ENCODE peak calls at places on chromosomes 2 and 18, in eight cellular contexts. W, Y, J, M, P, K, I and C are unnamed samples.

GRCh38 chr18:35511833-35512232 is 14.1 kb upstream of the INO80C start:
- DNase-seq in W (peak; percentile 6), Y (no peak), J (no peak), M (no peak), P (no peak), K (no peak), I (no peak), C (no peak)

GRCh38 chr2:196431957-196432356 is 207.6 kb upstream of the CCDC150 start:
- DNase-seq in W (peak; percentile 32), Y (no peak), J (no peak), M (peak; percentile 34), P (no peak), K (no peak), I (no peak), C (no peak)

GRCh38 chr2:218077464-218078216 is 8.6 kb downstream of the RUFY4 start:
- DNase-seq in W (no peak), Y (no peak), J (no peak), M (no peak), P (no peak), K (no peak), I (no peak), C (no peak)

GRCh38 chr2:138707424-138708074 is 72.6 kb downstream of the NXPH2 start:
- DNase-seq in W (no peak), Y (no peak), J (no peak), M (peak; percentile 96), P (peak; percentile 12), K (no peak), I (peak; percentile 7), C (peak; percentile 61)

GRCh38 chr2:10145519-10146357 is 23.2 kb downstream of the RRM2 start:
- DNase-seq in W (no peak), Y (no peak), J (no peak), M (no peak), P (no peak), K (no peak), I (no peak), C (no peak)

GRCh38 chr2:25557179-25558036 is 116.0 kb downstream of the DTNB start:
- DNase-seq in W (no peak), Y (no peak), J (no peak), M (no peak), P (no peak), K (no peak), I (no peak), C (no peak)

GRCh38 chr2:174784316-174784715 is 20.0 kb upstream of the CHRNA1 start:
- DNase-seq in W (no peak), Y (no peak), J (no peak), M (no peak), P (no peak), K (no peak), I (no peak), C (no peak)

GRCh38 chr2:189163889-189164288 is 15.7 kb downstream of the COL5A2 start:
- DNase-seq in W (no peak), Y (no peak), J (no peak), M (peak; percentile 63), P (peak; percentile 78), K (no peak), I (peak; percentile 49), C (no peak)

GRCh38 chr2:216911886-216912285 is 52.0 kb upstream of the TNP1 start:
- DNase-seq in W (no peak), Y (no peak), J (no peak), M (no peak), P (no peak), K (no peak), I (peak; percentile 11), C (no peak)

GRCh38 chr2:113757059-113757657 is 716 bp upstream of the SLC35F5 start:
- DNase-seq in W (no peak), Y (peak; percentile 45), J (no peak), M (no peak), P (no peak), K (peak; percentile 22), I (no peak), C (no peak)

GRCh38 chr2:176390276-176390675 is 121.0 kb downstream of the MTX2 start:
- DNase-seq in W (no peak), Y (no peak), J (no peak), M (no peak), P (no peak), K (no peak), I (no peak), C (no peak)

GRCh38 chr2:207600211-207600610 is 25.0 kb downstream of the METTL21A start:
- DNase-seq in W (no peak), Y (no peak), J (no peak), M (no peak), P (no peak), K (no peak), I (no peak), C (no peak)

GRCh38 chr18:31513189-31513907 is 15.4 kb downstream of the DSG2 start:
- DNase-seq in W (no peak), Y (no peak), J (no peak), M (peak; percentile 21), P (peak; percentile 73), K (no peak), I (no peak), C (peak; percentile 2)

GRCh38 chr2:180735799-180736198 is 244.6 kb upstream of the UBE2E3 start:
- DNase-seq in W (no peak), Y (no peak), J (no peak), M (no peak), P (no peak), K (no peak), I (no peak), C (no peak)

GRCh38 chr2:180734382-180734781 is 246.0 kb upstream of the UBE2E3 start:
- DNase-seq in W (no peak), Y (no peak), J (no peak), M (no peak), P (no peak), K (no peak), I (no peak), C (no peak)

GRCh38 chr2:180730976-180731375 is 249.4 kb upstream of the UBE2E3 start:
- DNase-seq in W (no peak), Y (no peak), J (no peak), M (peak; percentile 50), P (no peak), K (no peak), I (no peak), C (no peak)

GRCh38 chr2:180732337-180732736 is 248.1 kb upstream of the UBE2E3 start:
- DNase-seq in W (no peak), Y (peak; percentile 45), J (no peak), M (no peak), P (no peak), K (no peak), I (no peak), C (no peak)

GRCh38 chr2:180733330-180733729 is 247.1 kb upstream of the UBE2E3 start:
- DNase-seq in W (no peak), Y (no peak), J (no peak), M (no peak), P (no peak), K (no peak), I (no peak), C (no peak)
- TF ChIP-seq CTCF in W (no peak), Y (no peak), J (no peak), M (no peak), P (no peak), K (no peak), I (no peak), C (no peak)

GRCh38 chr18:49443837-49444236 is 16.6 kb downstream of the DYM start:
- DNase-seq in W (no peak), Y (no peak), J (no peak), M (no peak), P (no peak), K (no peak), I (no peak), C (no peak)
- H3K4me3 ChIP-seq in W (no peak overlapping the region), Y (no peak overlapping the region), J (no peak overlapping the region), M (no peak overlapping the region), P (no peak overlapping the region), K (no peak overlapping the region), I (no peak overlapping the region), C (no peak overlapping the region)

DNA sequence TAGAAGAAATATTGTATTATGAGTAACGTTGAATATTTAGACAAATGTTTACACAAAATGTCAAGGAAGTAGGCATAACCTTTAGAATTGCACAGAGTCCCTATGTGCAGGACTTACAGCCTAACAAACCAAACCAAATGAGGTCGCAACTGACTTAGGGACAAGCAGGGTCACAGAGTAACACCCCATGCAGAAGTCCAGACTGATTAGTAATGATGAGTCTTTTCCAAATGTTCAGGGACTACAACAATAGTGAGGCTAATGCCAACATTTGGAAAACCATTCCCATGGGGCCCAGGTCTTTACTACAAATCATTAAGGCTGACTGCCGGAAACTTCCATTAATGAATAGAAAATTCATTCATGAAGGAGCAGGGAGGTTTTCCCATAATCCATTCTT is 452.4 kb upstream of the CHAC2 start:
- DNase-seq in W (no peak), Y (no peak), J (no peak), M (no peak), P (no peak), K (no peak), I (no peak), C (no peak)
- TF ChIP-seq CTCF in W (no peak), Y (no peak), J (no peak), M (no peak), P (no peak), K (no peak), I (no peak), C (no peak)

GRCh38 chr2:156483741-156484173 is 47.6 kb downstream of the GPD2 start:
- DNase-seq in W (no peak), Y (no peak), J (no peak), M (peak; percentile 12), P (no peak), K (no peak), I (no peak), C (no peak)
- H3K4me3 ChIP-seq in W (no peak overlapping the region), Y (no peak overlapping the region), J (no peak overlapping the region), M (no peak overlapping the region), P (no peak overlapping the region), K (no peak overlapping the region), I (no peak overlapping the region), C (no peak overlapping the region)

GRCh38 chr2:70123051-70123828 is 36.0 kb downstream of the PCBP1 start:
- DNase-seq in W (no peak), Y (no peak), J (peak; percentile 45), M (peak; percentile 72), P (no peak), K (peak; percentile 71), I (no peak), C (no peak)

GRCh38 chr2:70123829-70124117 is 36.5 kb downstream of the PCBP1 start:
- DNase-seq in W (no peak), Y (no peak), J (no peak), M (no peak), P (no peak), K (no peak), I (no peak), C (no peak)

GRCh38 chr2:70121627-70122372 is 34.5 kb downstream of the PCBP1 start:
- DNase-seq in W (no peak), Y (no peak), J (no peak), M (no peak), P (no peak), K (no peak), I (no peak), C (no peak)

GRCh38 chr2:70124983-70125480 is 37.8 kb downstream of the PCBP1 start:
- DNase-seq in W (no peak), Y (peak; percentile 82), J (peak; percentile 66), M (peak; percentile 51), P (no peak), K (peak; percentile 70), I (no peak), C (no peak)

DNA sequence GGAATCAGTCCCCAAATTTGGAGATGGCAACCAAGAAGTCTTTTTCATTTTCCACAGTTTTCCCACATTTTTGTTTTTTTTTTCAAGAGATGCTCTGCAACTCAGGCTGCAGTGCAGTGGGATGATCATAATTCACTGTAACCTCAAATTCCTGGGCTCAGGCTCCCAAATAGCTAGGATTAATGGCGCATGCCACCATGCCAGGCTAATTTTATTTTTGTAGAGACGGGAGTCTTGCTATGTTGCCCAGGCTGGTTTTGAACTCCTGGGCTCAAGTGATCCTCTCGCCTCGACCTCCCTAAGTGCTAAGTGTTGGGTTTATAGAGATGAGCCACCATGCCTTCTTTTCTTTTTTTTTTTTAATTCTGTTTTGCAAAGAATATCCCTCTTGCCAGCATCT is 35.2 kb downstream of the PCBP1 start:
- DNase-seq in W (no peak), Y (no peak), J (no peak), M (no peak), P (no peak), K (no peak), I (no peak), C (no peak)
- TF ChIP-seq CTCF in W (no peak), Y (no peak), J (no peak), M (no peak), P (no peak), K (no peak), I (no peak), C (no peak)